ENCODE peak calls at places on chromosomes 5 and 9, in six cellular contexts. One of them, this sample, is unnamed.

GRCh38 chr9:136306691-136307208 is 2.9 kb upstream of the CCDC187 start:
- DNase-seq in HepG2: no peak
- DNase-seq in H1: no peak
- DNase-seq in GM12878: no peak
- DNase-seq in SK-N-SH: peak
- DNase-seq in K562: peak
- DNase-seq in this sample: no peak

GRCh38 chr5:77847814-77848290 is 71.7 kb upstream of the TBCA start:
- DNase-seq in HepG2: no peak
- DNase-seq in H1: no peak
- DNase-seq in GM12878: no peak
- DNase-seq in SK-N-SH: peak
- DNase-seq in K562: no peak
- DNase-seq in this sample: no peak

GRCh38 chr9:107732781-107733529 is 243.4 kb upstream of the KLF4 start:
- DNase-seq in HepG2: no peak
- DNase-seq in H1: no peak
- DNase-seq in GM12878: no peak
- DNase-seq in SK-N-SH: no peak
- DNase-seq in K562: no peak
- DNase-seq in this sample: no peak

GRCh38 chr9:27125936-27126335 is 16.9 kb downstream of the TEK start:
- DNase-seq in HepG2: no peak
- DNase-seq in H1: no peak
- DNase-seq in GM12878: no peak
- DNase-seq in SK-N-SH: no peak
- DNase-seq in K562: no peak
- DNase-seq in this sample: no peak

GRCh38 chr5:100797863-100798262 is 105.2 kb downstream of the ST8SIA4 start:
- DNase-seq in HepG2: no peak
- DNase-seq in H1: no peak
- DNase-seq in GM12878: no peak
- DNase-seq in SK-N-SH: no peak
- DNase-seq in K562: no peak
- DNase-seq in this sample: no peak

GRCh38 chr9:128098017-128098935 is 29.3 kb downstream of the PTGES2 start:
- DNase-seq in HepG2: peak
- DNase-seq in H1: peak
- DNase-seq in GM12878: no peak
- DNase-seq in SK-N-SH: peak
- DNase-seq in K562: peak
- DNase-seq in this sample: peak

GRCh38 chr9:108889649-108890067 is 27.6 kb downstream of the ACTL7A start:
- DNase-seq in HepG2: peak
- DNase-seq in H1: no peak
- DNase-seq in GM12878: no peak
- DNase-seq in SK-N-SH: no peak
- DNase-seq in K562: peak
- DNase-seq in this sample: no peak

GRCh38 chr5:54021413-54022155 is 288.8 kb downstream of the ARL15 start:
- DNase-seq in HepG2: no peak
- DNase-seq in H1: no peak
- DNase-seq in GM12878: no peak
- DNase-seq in SK-N-SH: no peak
- DNase-seq in K562: peak
- DNase-seq in this sample: no peak

GRCh38 chr9:37988041-37988440 is 81.0 kb downstream of the SHB start:
- DNase-seq in HepG2: no peak
- DNase-seq in H1: no peak
- DNase-seq in GM12878: no peak
- DNase-seq in SK-N-SH: no peak
- DNase-seq in K562: no peak
- DNase-seq in this sample: no peak

GRCh38 chr5:158074992-158075769 is 216.2 kb upstream of the CLINT1 start:
- DNase-seq in HepG2: peak
- DNase-seq in H1: peak
- DNase-seq in GM12878: no peak
- DNase-seq in SK-N-SH: peak
- DNase-seq in K562: peak
- DNase-seq in this sample: peak

GRCh38 chr5:16992006-16992405 is 55.9 kb upstream of the MYO10 start:
- DNase-seq in HepG2: no peak
- DNase-seq in H1: no peak
- DNase-seq in GM12878: no peak
- DNase-seq in SK-N-SH: no peak
- DNase-seq in K562: no peak
- DNase-seq in this sample: no peak

GRCh38 chr5:67290620-67291019 is 94.0 kb upstream of the CD180 start:
- DNase-seq in HepG2: no peak
- DNase-seq in H1: no peak
- DNase-seq in GM12878: no peak
- DNase-seq in SK-N-SH: no peak
- DNase-seq in K562: no peak
- DNase-seq in this sample: no peak

GRCh38 chr5:127355342-127355741 is 64.7 kb downstream of the MEGF10 start:
- DNase-seq in HepG2: no peak
- DNase-seq in H1: no peak
- DNase-seq in GM12878: no peak
- DNase-seq in SK-N-SH: no peak
- DNase-seq in K562: no peak
- DNase-seq in this sample: no peak

GRCh38 chr9:16868706-16869105 is 1.8 kb downstream of the BNC2 start:
- DNase-seq in HepG2: no peak
- DNase-seq in H1: no peak
- DNase-seq in GM12878: no peak
- DNase-seq in SK-N-SH: no peak
- DNase-seq in K562: no peak
- DNase-seq in this sample: no peak

GRCh38 chr9:2634818-2635217 is 13.2 kb downstream of the VLDLR start:
- DNase-seq in HepG2: no peak
- DNase-seq in H1: no peak
- DNase-seq in GM12878: no peak
- DNase-seq in SK-N-SH: no peak
- DNase-seq in K562: no peak
- DNase-seq in this sample: no peak

GRCh38 chr9:2634158-2634557 is 12.6 kb downstream of the VLDLR start:
- DNase-seq in HepG2: no peak
- DNase-seq in H1: no peak
- DNase-seq in GM12878: no peak
- DNase-seq in SK-N-SH: no peak
- DNase-seq in K562: no peak
- DNase-seq in this sample: no peak

GRCh38 chr9:2630158-2630557 is 8.6 kb downstream of the VLDLR start:
- DNase-seq in HepG2: no peak
- DNase-seq in H1: no peak
- DNase-seq in GM12878: no peak
- DNase-seq in SK-N-SH: no peak
- DNase-seq in K562: no peak
- DNase-seq in this sample: no peak

GRCh38 chr9:2628926-2629325 is 7.3 kb downstream of the VLDLR start:
- DNase-seq in HepG2: no peak
- DNase-seq in H1: no peak
- DNase-seq in GM12878: no peak
- DNase-seq in SK-N-SH: no peak
- DNase-seq in K562: no peak
- DNase-seq in this sample: no peak

DNA sequence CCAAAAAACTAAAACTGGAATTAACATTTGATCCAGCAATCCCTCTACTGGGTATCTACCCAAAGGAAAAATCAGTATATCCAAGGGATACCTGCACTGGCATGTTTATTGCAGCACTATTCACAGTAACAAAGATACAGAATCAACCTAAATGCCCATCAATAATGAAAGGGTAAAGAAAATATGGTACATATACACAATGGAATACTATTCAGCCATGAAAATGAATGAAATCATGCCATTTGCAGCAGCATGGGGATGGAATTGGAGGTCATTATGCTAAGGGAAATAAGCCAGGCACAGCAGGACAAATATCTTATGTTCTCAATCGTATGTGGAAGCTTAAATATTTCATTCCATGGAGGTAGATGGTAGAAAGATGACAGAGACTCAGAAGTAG is 9.7 kb downstream of the VLDLR start:
- DNase-seq in HepG2: no peak
- DNase-seq in H1: no peak
- DNase-seq in GM12878: no peak
- DNase-seq in SK-N-SH: no peak
- DNase-seq in K562: no peak
- DNase-seq in this sample: no peak
- TF ChIP-seq GABPA in HepG2: no peak
- TF ChIP-seq GABPA in H1: no peak
- TF ChIP-seq GABPA in GM12878: no peak
- TF ChIP-seq GABPA in SK-N-SH: no peak
- TF ChIP-seq GABPA in K562: no peak
- TF ChIP-seq GABPA in this sample: no peak

GRCh38 chr9:99299214-99300102 is 77.4 kb downstream of the SEC61B start:
- DNase-seq in HepG2: peak
- DNase-seq in H1: no peak
- DNase-seq in GM12878: no peak
- DNase-seq in SK-N-SH: peak
- DNase-seq in K562: no peak
- DNase-seq in this sample: peak
- TF ChIP-seq CTCF in HepG2: no peak
- TF ChIP-seq CTCF in H1: peak
- TF ChIP-seq CTCF in GM12878: peak
- TF ChIP-seq CTCF in SK-N-SH: peak
- TF ChIP-seq CTCF in K562: peak
- TF ChIP-seq CTCF in this sample: no peak

GRCh38 chr5:88419931-88420330 is 151.3 kb upstream of the TMEM161B start:
- DNase-seq in HepG2: no peak
- DNase-seq in H1: no peak
- DNase-seq in GM12878: no peak
- DNase-seq in SK-N-SH: no peak
- DNase-seq in K562: no peak
- DNase-seq in this sample: no peak
- TF ChIP-seq POLR2AphosphoS5 in HepG2: no peak
- TF ChIP-seq POLR2AphosphoS5 in H1: no peak
- TF ChIP-seq POLR2AphosphoS5 in GM12878: no peak
- TF ChIP-seq POLR2AphosphoS5 in SK-N-SH: no peak
- TF ChIP-seq POLR2AphosphoS5 in K562: no peak
- TF ChIP-seq POLR2AphosphoS5 in this sample: no peak

GRCh38 chr9:970310-971002 is 6.0 kb upstream of the DMRT3 start:
- DNase-seq in HepG2: no peak
- DNase-seq in H1: peak
- DNase-seq in GM12878: no peak
- DNase-seq in SK-N-SH: no peak
- DNase-seq in K562: no peak
- DNase-seq in this sample: no peak

GRCh38 chr9:973295-973842 is 3.1 kb upstream of the DMRT3 start:
- DNase-seq in HepG2: no peak
- DNase-seq in H1: no peak
- DNase-seq in GM12878: no peak
- DNase-seq in SK-N-SH: no peak
- DNase-seq in K562: no peak
- DNase-seq in this sample: no peak

GRCh38 chr9:969693-970309 is 6.7 kb upstream of the DMRT3 start:
- DNase-seq in HepG2: no peak
- DNase-seq in H1: peak
- DNase-seq in GM12878: no peak
- DNase-seq in SK-N-SH: no peak
- DNase-seq in K562: no peak
- DNase-seq in this sample: no peak

GRCh38 chr9:972512-973294 is 3.8 kb upstream of the DMRT3 start:
- DNase-seq in HepG2: no peak
- DNase-seq in H1: peak
- DNase-seq in GM12878: no peak
- DNase-seq in SK-N-SH: peak
- DNase-seq in K562: no peak
- DNase-seq in this sample: no peak

DNA sequence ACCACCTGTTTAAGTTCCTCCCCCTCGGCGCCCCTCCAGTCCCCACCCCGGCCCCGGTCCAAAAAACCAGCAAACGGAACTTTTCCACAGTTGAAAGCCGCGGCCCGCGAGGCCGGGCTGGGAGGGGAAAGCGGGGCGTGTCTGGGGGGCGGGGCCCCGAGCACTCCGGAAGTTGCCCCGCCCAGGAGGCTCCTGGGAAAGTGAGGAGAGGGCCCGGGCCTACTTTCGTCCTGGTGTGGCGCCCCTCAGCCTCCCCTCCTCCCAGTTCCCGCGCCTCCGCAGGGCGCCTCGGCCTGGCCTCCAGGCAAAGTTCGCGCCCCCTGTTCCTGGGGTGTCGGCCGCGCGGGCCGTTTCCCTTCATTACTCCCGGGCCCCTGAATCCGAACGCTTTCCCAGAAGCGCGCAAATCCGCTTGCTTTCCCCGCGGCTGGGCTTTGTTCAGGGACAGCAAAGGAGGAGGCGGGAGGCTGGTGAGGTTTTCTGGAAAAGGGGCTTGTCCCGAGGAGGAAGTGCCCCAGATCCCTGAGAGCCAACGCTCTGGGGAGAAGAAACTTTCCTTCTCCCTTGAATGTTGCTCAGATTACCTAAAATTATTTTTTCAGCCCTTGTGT is 4.4 kb upstream of the DMRT3 start:
- DNase-seq in HepG2: no peak
- DNase-seq in H1: peak
- DNase-seq in GM12878: no peak
- DNase-seq in SK-N-SH: peak
- DNase-seq in K562: no peak
- DNase-seq in this sample: no peak
- TF ChIP-seq GABPA in HepG2: no peak
- TF ChIP-seq GABPA in H1: no peak
- TF ChIP-seq GABPA in GM12878: no peak
- TF ChIP-seq GABPA in SK-N-SH: no peak
- TF ChIP-seq GABPA in K562: no peak
- TF ChIP-seq GABPA in this sample: no peak

GRCh38 chr5:38258037-38258318 is 381 bp upstream of the EGFLAM start:
- DNase-seq in HepG2: no peak
- DNase-seq in H1: no peak
- DNase-seq in GM12878: no peak
- DNase-seq in SK-N-SH: no peak
- DNase-seq in K562: no peak
- DNase-seq in this sample: no peak

GRCh38 chr5:38249812-38250211 is 8.5 kb upstream of the EGFLAM start:
- DNase-seq in HepG2: no peak
- DNase-seq in H1: no peak
- DNase-seq in GM12878: no peak
- DNase-seq in SK-N-SH: no peak
- DNase-seq in K562: no peak
- DNase-seq in this sample: no peak

GRCh38 chr5:38257236-38258036 is 923 bp upstream of the EGFLAM start:
- DNase-seq in HepG2: no peak
- DNase-seq in H1: peak
- DNase-seq in GM12878: no peak
- DNase-seq in SK-N-SH: peak
- DNase-seq in K562: no peak
- DNase-seq in this sample: no peak

GRCh38 chr5:38250752-38251448 is 7.5 kb upstream of the EGFLAM start:
- DNase-seq in HepG2: no peak
- DNase-seq in H1: no peak
- DNase-seq in GM12878: no peak
- DNase-seq in SK-N-SH: no peak
- DNase-seq in K562: no peak
- DNase-seq in this sample: no peak

DNA sequence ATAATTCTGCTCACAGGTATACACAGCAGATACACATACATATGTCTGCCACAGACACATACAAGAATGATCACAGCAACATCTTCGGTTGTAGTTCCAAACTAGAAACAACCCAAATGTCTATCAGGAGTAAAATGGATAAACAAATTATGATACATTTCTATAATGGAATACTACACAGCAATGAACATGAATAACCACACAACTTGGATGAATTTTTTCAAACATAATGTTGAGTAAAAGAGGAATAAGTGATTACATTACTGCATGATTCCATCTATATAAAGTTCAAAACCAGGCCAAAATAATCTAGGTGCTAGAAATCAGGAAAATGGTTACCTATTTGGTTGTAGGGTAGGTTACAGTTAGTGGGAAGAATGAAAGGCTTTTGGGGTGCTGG is 4.6 kb upstream of the EGFLAM start:
- DNase-seq in HepG2: no peak
- DNase-seq in H1: no peak
- DNase-seq in GM12878: no peak
- DNase-seq in SK-N-SH: no peak
- DNase-seq in K562: no peak
- DNase-seq in this sample: no peak
- TF ChIP-seq CTCF in HepG2: no peak
- TF ChIP-seq CTCF in H1: no peak
- TF ChIP-seq CTCF in GM12878: no peak
- TF ChIP-seq CTCF in SK-N-SH: no peak
- TF ChIP-seq CTCF in K562: no peak
- TF ChIP-seq CTCF in this sample: no peak

This sample was measured in HL-60.